ENCODE peak calls at places on chromosomes 7 and 10, in six cellular contexts. One of them, this sample, is unnamed. For H3K27me3 and H3K4me1, the result is how much of the 10 kb centered on the place peaks cover.

GRCh38 chr10:71397340-71398212 is 856 bp downstream of the CDH23 start:
- DNase-seq in uterus: peak
- DNase-seq in heart right ventricle: no peak
- DNase-seq in SK-N-SH: peak
- DNase-seq in psoas muscle: peak
- DNase-seq in adrenal gland: no peak
- DNase-seq in this sample: no peak

GRCh38 chr10:91597397-91597881 is 35.4 kb downstream of the PPP1R3C start:
- DNase-seq in uterus: no peak
- DNase-seq in heart right ventricle: no peak
- DNase-seq in SK-N-SH: peak
- DNase-seq in psoas muscle: no peak
- DNase-seq in adrenal gland: no peak
- DNase-seq in this sample: no peak

GRCh38 chr10:131961777-131962450 is 19.8 kb downstream of the BNIP3 start:
- DNase-seq in uterus: no peak
- DNase-seq in heart right ventricle: no peak
- DNase-seq in SK-N-SH: peak
- DNase-seq in psoas muscle: no peak
- DNase-seq in adrenal gland: no peak
- DNase-seq in this sample: no peak

GRCh38 chr10:47447740-47448139 is 36.2 kb downstream of the ANXA8 start:
- DNase-seq in uterus: no peak
- DNase-seq in heart right ventricle: no peak
- DNase-seq in SK-N-SH: no peak
- DNase-seq in psoas muscle: no peak
- DNase-seq in adrenal gland: no peak
- DNase-seq in this sample: no peak

GRCh38 chr7:37433166-37433565 is 15.5 kb downstream of the ELMO1 start:
- DNase-seq in uterus: no peak
- DNase-seq in heart right ventricle: no peak
- DNase-seq in SK-N-SH: no peak
- DNase-seq in psoas muscle: no peak
- DNase-seq in adrenal gland: no peak
- DNase-seq in this sample: no peak

GRCh38 chr10:48249763-48250351 is 24.6 kb downstream of the FRMPD2 start:
- DNase-seq in uterus: no peak
- DNase-seq in heart right ventricle: no peak
- DNase-seq in SK-N-SH: no peak
- DNase-seq in psoas muscle: no peak
- DNase-seq in adrenal gland: no peak
- DNase-seq in this sample: no peak

GRCh38 chr7:148481965-148482626 is 108.5 kb upstream of the C7orf33 start:
- DNase-seq in uterus: no peak
- DNase-seq in heart right ventricle: no peak
- DNase-seq in SK-N-SH: peak
- DNase-seq in psoas muscle: no peak
- DNase-seq in adrenal gland: no peak
- DNase-seq in this sample: no peak

GRCh38 chr7:40621592-40621998 is 486.8 kb downstream of the SUGCT start:
- DNase-seq in uterus: no peak
- DNase-seq in heart right ventricle: no peak
- DNase-seq in SK-N-SH: peak
- DNase-seq in psoas muscle: no peak
- DNase-seq in adrenal gland: no peak
- DNase-seq in this sample: no peak

GRCh38 chr7:1533569-1534329 is 3.2 kb downstream of the MAFK start:
- DNase-seq in uterus: peak
- DNase-seq in heart right ventricle: peak
- DNase-seq in SK-N-SH: peak
- DNase-seq in psoas muscle: peak
- DNase-seq in adrenal gland: peak
- DNase-seq in this sample: peak

GRCh38 chr7:10315881-10316280 is 657.8 kb upstream of the PHF14 start:
- DNase-seq in uterus: no peak
- DNase-seq in heart right ventricle: no peak
- DNase-seq in SK-N-SH: no peak
- DNase-seq in psoas muscle: no peak
- DNase-seq in adrenal gland: no peak
- DNase-seq in this sample: no peak

GRCh38 chr7:87474533-87475358 is 734 bp downstream of the ABCB4 start:
- DNase-seq in uterus: no peak
- DNase-seq in heart right ventricle: peak
- DNase-seq in SK-N-SH: peak
- DNase-seq in psoas muscle: no peak
- DNase-seq in adrenal gland: peak
- DNase-seq in this sample: no peak

GRCh38 chr7:122652851-122653250 is 46.1 kb downstream of the RNF133 start:
- DNase-seq in uterus: no peak
- DNase-seq in heart right ventricle: no peak
- DNase-seq in SK-N-SH: no peak
- DNase-seq in psoas muscle: no peak
- DNase-seq in adrenal gland: no peak
- DNase-seq in this sample: no peak

GRCh38 chr10:119650692-119651513 is at the start of gene BAG3:
- DNase-seq in uterus: peak
- DNase-seq in heart right ventricle: peak
- DNase-seq in SK-N-SH: peak
- DNase-seq in psoas muscle: peak
- DNase-seq in adrenal gland: peak
- DNase-seq in this sample: peak

GRCh38 chr7:118609207-118609606 is 384.7 kb downstream of the ANKRD7 start:
- DNase-seq in uterus: no peak
- DNase-seq in heart right ventricle: no peak
- DNase-seq in SK-N-SH: no peak
- DNase-seq in psoas muscle: no peak
- DNase-seq in adrenal gland: no peak
- DNase-seq in this sample: no peak

GRCh38 chr7:118602090-118602489 is 377.6 kb downstream of the ANKRD7 start:
- DNase-seq in uterus: no peak
- DNase-seq in heart right ventricle: no peak
- DNase-seq in SK-N-SH: no peak
- DNase-seq in psoas muscle: no peak
- DNase-seq in adrenal gland: no peak
- DNase-seq in this sample: no peak

DNA sequence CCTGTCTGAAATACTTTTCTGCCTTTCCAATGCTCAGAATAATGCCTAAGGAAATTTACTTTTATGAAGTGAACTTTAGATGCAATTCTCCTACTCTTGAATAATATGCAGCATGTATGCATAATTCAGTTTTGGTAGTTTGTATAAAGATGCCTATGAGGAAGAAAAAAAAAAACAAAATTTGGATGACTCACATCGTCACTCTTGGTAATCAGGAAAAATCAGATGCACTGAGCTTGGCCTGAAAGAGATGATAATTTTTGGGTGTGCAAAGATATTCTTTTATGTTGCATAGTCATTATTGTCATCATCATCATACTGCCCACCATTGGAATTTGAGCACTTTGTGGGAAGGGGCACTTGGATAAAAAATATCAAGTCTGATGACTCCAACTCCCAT is 382.1 kb downstream of the ANKRD7 start:
- DNase-seq in uterus: no peak
- DNase-seq in heart right ventricle: no peak
- DNase-seq in SK-N-SH: no peak
- DNase-seq in psoas muscle: no peak
- DNase-seq in adrenal gland: no peak
- DNase-seq in this sample: no peak
- H3K27me3 ChIP-seq in uterus: under half
- H3K27me3 ChIP-seq in heart right ventricle: under half
- H3K27me3 ChIP-seq in SK-N-SH: under half
- H3K27me3 ChIP-seq in psoas muscle: under half
- H3K27me3 ChIP-seq in adrenal gland: under half
- H3K27me3 ChIP-seq in this sample: under half

DNA sequence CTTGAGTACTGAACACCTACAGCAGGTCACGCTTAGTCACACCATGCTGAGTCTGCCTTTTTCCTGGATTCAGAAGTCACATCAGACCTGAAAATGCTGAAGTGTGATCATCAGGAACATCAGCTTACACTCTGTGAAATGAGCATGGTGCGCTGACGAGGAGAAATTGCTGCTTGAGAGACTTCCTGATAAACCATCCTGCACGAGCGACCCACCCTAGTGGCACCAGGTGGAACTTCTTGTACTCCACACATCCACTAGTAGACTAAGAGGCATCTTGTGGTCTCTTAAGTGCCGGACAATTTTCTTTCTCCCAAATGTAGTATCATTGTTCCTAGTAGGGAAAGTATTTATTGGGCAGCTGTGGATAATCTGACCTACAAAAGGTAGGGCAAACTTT is 51.8 kb upstream of the MRLN start:
- DNase-seq in uterus: no peak
- DNase-seq in heart right ventricle: no peak
- DNase-seq in SK-N-SH: peak
- DNase-seq in psoas muscle: peak
- DNase-seq in adrenal gland: peak
- DNase-seq in this sample: no peak
- TF ChIP-seq CTCF in uterus: peak
- TF ChIP-seq CTCF in heart right ventricle: peak
- TF ChIP-seq CTCF in SK-N-SH: peak
- TF ChIP-seq CTCF in psoas muscle: peak
- TF ChIP-seq CTCF in adrenal gland: peak
- TF ChIP-seq CTCF in this sample: peak

GRCh38 chr10:26480909-26481703 is 43.0 kb downstream of the APBB1IP start:
- DNase-seq in uterus: no peak
- DNase-seq in heart right ventricle: peak
- DNase-seq in SK-N-SH: no peak
- DNase-seq in psoas muscle: no peak
- DNase-seq in adrenal gland: peak
- DNase-seq in this sample: peak

GRCh38 chr10:26479766-26480492 is 41.8 kb downstream of the APBB1IP start:
- DNase-seq in uterus: no peak
- DNase-seq in heart right ventricle: no peak
- DNase-seq in SK-N-SH: no peak
- DNase-seq in psoas muscle: no peak
- DNase-seq in adrenal gland: no peak
- DNase-seq in this sample: no peak

GRCh38 chr10:26485150-26485941 is 47.2 kb downstream of the APBB1IP start:
- DNase-seq in uterus: no peak
- DNase-seq in heart right ventricle: peak
- DNase-seq in SK-N-SH: no peak
- DNase-seq in psoas muscle: no peak
- DNase-seq in adrenal gland: peak
- DNase-seq in this sample: no peak

GRCh38 chr10:26483554-26483953 is 45.4 kb downstream of the APBB1IP start:
- DNase-seq in uterus: no peak
- DNase-seq in heart right ventricle: no peak
- DNase-seq in SK-N-SH: no peak
- DNase-seq in psoas muscle: no peak
- DNase-seq in adrenal gland: no peak
- DNase-seq in this sample: no peak

GRCh38 chr10:26481914-26482550 is 43.9 kb downstream of the APBB1IP start:
- DNase-seq in uterus: no peak
- DNase-seq in heart right ventricle: no peak
- DNase-seq in SK-N-SH: no peak
- DNase-seq in psoas muscle: no peak
- DNase-seq in adrenal gland: peak
- DNase-seq in this sample: no peak
- H3K4me1 ChIP-seq in uterus: under half
- H3K4me1 ChIP-seq in heart right ventricle: under half
- H3K4me1 ChIP-seq in SK-N-SH: under half
- H3K4me1 ChIP-seq in psoas muscle: under half
- H3K4me1 ChIP-seq in adrenal gland: under half
- H3K4me1 ChIP-seq in this sample: under half

DNA sequence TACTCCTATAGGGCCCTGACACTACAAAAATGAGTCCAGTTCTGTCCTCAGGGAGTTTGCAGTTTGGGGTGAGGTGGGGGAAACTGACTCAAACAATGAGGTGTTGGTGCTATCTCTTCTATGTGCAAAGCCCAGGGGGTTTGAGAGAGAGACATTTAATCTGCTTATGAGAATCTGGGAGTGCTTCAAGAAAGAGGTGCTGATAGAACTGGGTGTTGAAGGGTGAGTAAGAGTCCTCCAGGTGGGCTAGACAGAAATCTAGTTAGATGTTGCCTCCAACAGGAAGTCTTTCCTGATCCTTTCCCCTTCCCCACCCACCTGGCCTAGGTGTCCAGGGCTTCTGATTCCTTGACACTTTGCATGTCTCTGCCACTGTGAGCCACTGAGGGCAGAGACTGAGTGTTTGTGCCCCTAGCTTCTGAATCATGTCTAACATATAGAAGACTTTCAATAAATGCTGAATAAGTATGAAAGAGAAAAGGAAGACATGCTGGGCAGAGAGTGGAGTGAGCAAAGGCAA is 53.0 kb downstream of the FAM241B start:
- DNase-seq in uterus: no peak
- DNase-seq in heart right ventricle: no peak
- DNase-seq in SK-N-SH: no peak
- DNase-seq in psoas muscle: no peak
- DNase-seq in adrenal gland: no peak
- DNase-seq in this sample: peak
- H3K27me3 ChIP-seq in uterus: under half
- H3K27me3 ChIP-seq in heart right ventricle: under half
- H3K27me3 ChIP-seq in SK-N-SH: under half
- H3K27me3 ChIP-seq in psoas muscle: under half
- H3K27me3 ChIP-seq in adrenal gland: under half
- H3K27me3 ChIP-seq in this sample: under half

This sample was measured in tibial artery.